ENCODE peak calls at places on chromosomes 16 and 17, in nine cellular contexts. B is skeletal muscle cell, O is AG04450, F is PC-3, P is tibial nerve, L is GOT3, W is cardiac muscle cell, X is GM04503, Z is COR-L47. Y is an unnamed sample.

GRCh38 chr17:50209472-50210248 is 8.2 kb upstream of the COL1A1 start:
- DNase-seq in B (peak; percentile 100), O (peak; percentile 100), F (no peak), P (peak; percentile 83), L (peak; percentile 85), W (peak; percentile 84), X (peak; percentile 98), Z (no peak), Y (peak; percentile 100)

GRCh38 chr17:72969293-72969692 is 123.2 kb downstream of the SLC39A11 start:
- DNase-seq in B (no peak), O (no peak), F (no peak), P (no peak), L (no peak), W (no peak), X (no peak), Z (no peak), Y (no peak)

GRCh38 chr17:32227910-32228309 is 37.7 kb upstream of the RHBDL3 start:
- DNase-seq in B (no peak), O (no peak), F (no peak), P (no peak), L (no peak), W (no peak), X (no peak), Z (no peak), Y (no peak)

GRCh38 chr17:44636562-44636961 is 19.7 kb upstream of the MEIOC start:
- DNase-seq in B (peak; percentile 32), O (peak; percentile 26), F (peak; percentile 68), P (no peak), L (no peak), W (peak; percentile 40), X (peak; percentile 39), Z (peak; percentile 44), Y (peak; percentile 72)

GRCh38 chr17:74478369-74479100 is 12.1 kb downstream of the CD300A start:
- DNase-seq in B (no peak), O (no peak), F (no peak), P (no peak), L (no peak), W (no peak), X (no peak), Z (no peak), Y (no peak)

GRCh38 chr16:16014329-16015224 is 65.2 kb downstream of the ABCC1 start:
- DNase-seq in B (no peak), O (no peak), F (peak; percentile 88), P (peak; percentile 33), L (no peak), W (no peak), X (no peak), Z (no peak), Y (peak; percentile 62)

GRCh38 chr16:83356266-83356665 is 451.5 kb upstream of the HSBP1 start:
- DNase-seq in B (no peak), O (peak; percentile 7), F (peak; percentile 58), P (no peak), L (no peak), W (peak; percentile 81), X (no peak), Z (peak; percentile 46), Y (peak; percentile 65)

GRCh38 chr16:11407047-11407982 is 62.1 kb downstream of the RMI2 start:
- DNase-seq in B (peak; percentile 30), O (peak; percentile 39), F (peak; percentile 72), P (peak; percentile 53), L (no peak), W (peak; percentile 65), X (peak; percentile 29), Z (peak; percentile 57), Y (peak; percentile 77)

GRCh38 chr17:78107976-78108725 is 20.4 kb downstream of the TMC6 start:
- DNase-seq in B (no peak), O (no peak), F (no peak), P (no peak), L (no peak), W (no peak), X (no peak), Z (no peak), Y (no peak)

Y was measured in IMR-90.